ENCODE peak calls at places on chromosomes 5 and 9, in four cellular contexts. B is upper lobe of right lung, R is cardiac fibroblast, M is T-helper 1 cell. A is an unnamed sample.

GRCh38 chr9:70557665-70558419 is 143.4 kb upstream of the KLF9 start:
- DNase-seq in B (no peak), R (no peak), M (no peak), A (no peak)

GRCh38 chr9:38017149-38017884 is 51.7 kb downstream of the SHB start:
- DNase-seq in B (peak; percentile 87), R (peak; percentile 72), M (no peak), A (no peak)

GRCh38 chr5:134490925-134491271 is 34.6 kb upstream of the JADE2 start:
- DNase-seq in B (peak; percentile 45), R (no peak), M (no peak), A (no peak)

GRCh38 chr5:75381456-75381855 is 44.4 kb downstream of the HMGCR start:
- DNase-seq in B (no peak), R (no peak), M (no peak), A (no peak)

GRCh38 chr5:652773-653350 is 40.3 kb downstream of the TPPP start:
- DNase-seq in B (peak; percentile 53), R (no peak), M (no peak), A (no peak)

GRCh38 chr5:133393776-133394476 is 218.4 kb downstream of the FSTL4 start:
- DNase-seq in B (no peak), R (no peak), M (no peak), A (no peak)

GRCh38 chr9:26193237-26193636 is 515.0 kb upstream of the TUSC1 start:
- DNase-seq in B (no peak), R (no peak), M (no peak), A (no peak)

GRCh38 chr9:27054125-27054524 is 48.7 kb upstream of the LRRC19 start:
- DNase-seq in B (no peak), R (no peak), M (no peak), A (no peak)

GRCh38 chr9:107478805-107479204 is 10.8 kb downstream of the KLF4 start:
- DNase-seq in B (no peak), R (no peak), M (no peak), A (no peak)

GRCh38 chr5:73519531-73520283 is 21.5 kb downstream of the BTF3 start:
- DNase-seq in B (no peak), R (peak; percentile 87), M (peak; percentile 45), A (peak; percentile 63)

GRCh38 chr9:78811562-78812276 is 514.8 kb downstream of the PSAT1 start:
- DNase-seq in B (no peak), R (peak; percentile 35), M (no peak), A (no peak)

GRCh38 chr5:52007230-52007858 is 624.1 kb downstream of the ISL1 start:
- DNase-seq in B (no peak), R (peak; percentile 49), M (no peak), A (peak; percentile 1)

GRCh38 chr9:87405677-87406544 is 91.8 kb upstream of the DAPK1 start:
- DNase-seq in B (no peak), R (no peak), M (no peak), A (peak; percentile 15)

GRCh38 chr5:43007246-43007910 is 32.7 kb downstream of the ANXA2R start:
- DNase-seq in B (peak; percentile 90), R (peak; percentile 96), M (peak; percentile 58), A (peak; percentile 95)

GRCh38 chr9:114027159-114027895 is 50.8 kb downstream of the AMBP start:
- DNase-seq in B (no peak), R (no peak), M (no peak), A (no peak)

GRCh38 chr5:115507682-115508081 is 36.9 kb downstream of the FEM1C start:
- DNase-seq in B (no peak), R (peak; percentile 44), M (no peak), A (no peak)

GRCh38 chr9:136438548-136438908 is 1.1 kb downstream of the INPP5E start:
- DNase-seq in B (no peak), R (peak; percentile 31), M (no peak), A (no peak)

GRCh38 chr5:88063813-88064212 is 204.8 kb downstream of the TMEM161B start:
- DNase-seq in B (no peak), R (no peak), M (no peak), A (no peak)

GRCh38 chr9:104836235-104836634 is 72.3 kb downstream of the NIPSNAP3B start:
- DNase-seq in B (no peak), R (peak; percentile 51), M (no peak), A (no peak)

GRCh38 chr5:5316333-5316732 is 106.1 kb upstream of the ICE1 start:
- DNase-seq in B (no peak), R (no peak), M (no peak), A (no peak)

GRCh38 chr5:166845044-166845443 is 1446.4 kb upstream of the WWC1 start:
- DNase-seq in B (no peak), R (peak; percentile 10), M (no peak), A (no peak)

GRCh38 chr5:22754155-22754554 is 99.0 kb downstream of the CDH12 start:
- DNase-seq in B (no peak), R (no peak), M (no peak), A (no peak)

GRCh38 chr9:112921549-112921948 is 30.9 kb upstream of the SLC46A2 start:
- DNase-seq in B (no peak), R (peak; percentile 72), M (no peak), A (no peak)

GRCh38 chr5:139164020-139164419 is 34.1 kb downstream of the SIL1 start:
- DNase-seq in B (no peak), R (peak; percentile 68), M (no peak), A (no peak)

GRCh38 chr9:34562136-34562745 is 27.3 kb downstream of the CNTFR start:
- DNase-seq in B (no peak), R (no peak), M (no peak), A (no peak)

GRCh38 chr9:132008184-132008781 is 71.4 kb downstream of the MED27 start:
- DNase-seq in B (no peak), R (peak; percentile 48), M (no peak), A (no peak)

GRCh38 chr5:43367909-43368648 is 44.1 kb downstream of the CCL28 start:
- DNase-seq in B (no peak), R (peak; percentile 53), M (no peak), A (no peak)

GRCh38 chr5:179795863-179796833 is 2.4 kb downstream of the LTC4S start:
- DNase-seq in B (peak; percentile 94), R (peak; percentile 77), M (peak; percentile 59), A (peak; percentile 60)

GRCh38 chr5:1724822-1725602 is 74.6 kb downstream of the MRPL36 start:
- DNase-seq in B (peak; percentile 63), R (peak; percentile 17), M (no peak), A (no peak)

GRCh38 chr5:85651744-85652143 is 966.0 kb upstream of the COX7C start:
- DNase-seq in B (no peak), R (no peak), M (no peak), A (no peak)

GRCh38 chr5:96565843-96566242 is 96.3 kb upstream of the CAST start:
- DNase-seq in B (no peak), R (peak; percentile 94), M (no peak), A (no peak)

GRCh38 chr9:79672891-79673290 is 101.1 kb downstream of the TLE4 start:
- DNase-seq in B (no peak), R (no peak), M (no peak), A (no peak)

GRCh38 chr5:178225174-178225573 is 7.4 kb downstream of the PHYKPL start:
- DNase-seq in B (no peak), R (no peak), M (no peak), A (no peak)

GRCh38 chr5:176144508-176144907 is 93.7 kb upstream of the SIMC1 start:
- DNase-seq in B (no peak), R (no peak), M (no peak), A (no peak)

GRCh38 chr5:14268738-14269137 is 125.6 kb downstream of the TRIO start:
- DNase-seq in B (no peak), R (peak; percentile 66), M (no peak), A (no peak)

A was measured in NCI-H526 treated with DMSO at 0.1 percent for 48 hours.